ENCODE peak calls at places on chromosomes 2 and 18, in five cellular contexts. N is germinal center; W is M059J; D is activated CD4-positive, CD25-positive, alpha-beta regulatory T cell treated with anti-CD3 and anti-CD28 coated beads, Interleukin-2, amount 50 U/mL, for 72 hours; G is GM10248. A is an unnamed sample.

GRCh38 chr2:149894226-149894625 is 306.7 kb upstream of the MMADHC start:
- DNase-seq in N (no peak), W (no peak), D (no peak), G (no peak), A (no peak)

GRCh38 chr2:9462872-9463697 is 11.3 kb upstream of the IAH1 start:
- DNase-seq in N (no peak), W (no peak), D (no peak), G (no peak), A (no peak)

GRCh38 chr2:129705105-129705504 is 274.4 kb upstream of the RAB6C start:
- DNase-seq in N (no peak), W (no peak), D (no peak), G (no peak), A (no peak)

GRCh38 chr2:173076557-173077345 is 1.1 kb downstream of the MAP3K20 start:
- DNase-seq in N (peak), W (peak), D (peak), G (peak), A (peak)

GRCh38 chr18:48570313-48570712 is 31.5 kb downstream of the CTIF start:
- DNase-seq in N (no peak), W (no peak), D (no peak), G (no peak), A (no peak)

GRCh38 chr2:121902171-121902591 is 146.7 kb downstream of the TSN start:
- DNase-seq in N (no peak), W (no peak), D (no peak), G (peak), A (no peak)

GRCh38 chr18:49677762-49678398 is 116.0 kb downstream of the LIPG start:
- DNase-seq in N (no peak), W (no peak), D (no peak), G (peak), A (peak)

GRCh38 chr2:65661980-65662653 is 229.7 kb upstream of the SPRED2 start:
- DNase-seq in N (no peak), W (peak), D (no peak), G (no peak), A (no peak)

GRCh38 chr18:31657823-31658669 is 26.3 kb downstream of the B4GALT6 start:
- DNase-seq in N (peak), W (no peak), D (no peak), G (peak), A (peak)

GRCh38 chr2:47029737-47030524 is 114.3 kb upstream of the MCFD2 start:
- DNase-seq in N (no peak), W (peak), D (no peak), G (no peak), A (no peak)

GRCh38 chr2:61018319-61018750 is 280 bp upstream of the PUS10 start:
- DNase-seq in N (no peak), W (no peak), D (no peak), G (peak), A (no peak)

GRCh38 chr2:229740279-229740678 is 25.9 kb upstream of the DNER start:
- DNase-seq in N (no peak), W (no peak), D (no peak), G (no peak), A (no peak)

GRCh38 chr2:159064446-159065301 is 96.2 kb downstream of the TANC1 start:
- DNase-seq in N (no peak), W (peak), D (no peak), G (no peak), A (no peak)

GRCh38 chr18:48038636-48039035 is 108.2 kb upstream of the SMAD2 start:
- DNase-seq in N (no peak), W (no peak), D (no peak), G (no peak), A (no peak)

GRCh38 chr2:174236429-174236828 is 11.9 kb downstream of the OLA1 start:
- DNase-seq in N (no peak), W (no peak), D (no peak), G (no peak), A (no peak)

GRCh38 chr18:75213610-75214009 is 3.0 kb downstream of the TSHZ1 start:
- DNase-seq in N (no peak), W (peak), D (no peak), G (no peak), A (no peak)

GRCh38 chr2:74440378-74441110 is 1.2 kb downstream of the RTKN start:
- DNase-seq in N (peak), W (peak), D (no peak), G (peak), A (peak)

GRCh38 chr2:219962801-219963200 is 335.4 kb downstream of the SLC4A3 start:
- DNase-seq in N (no peak), W (no peak), D (no peak), G (no peak), A (no peak)

GRCh38 chr2:65351234-65351947 is 81.0 kb downstream of the SPRED2 start:
- DNase-seq in N (no peak), W (no peak), D (no peak), G (no peak), A (no peak)

GRCh38 chr2:5978352-5978751 is 286.2 kb downstream of the SOX11 start:
- DNase-seq in N (no peak), W (no peak), D (no peak), G (peak), A (no peak)

GRCh38 chr2:36534275-36534799 is 63.6 kb downstream of the FEZ2 start:
- DNase-seq in N (no peak), W (no peak), D (no peak), G (no peak), A (no peak)

GRCh38 chr2:100887713-100888112 is 67.8 kb downstream of the NPAS2 start:
- DNase-seq in N (no peak), W (no peak), D (no peak), G (no peak), A (no peak)

GRCh38 chr2:200383380-200384110 is 77.1 kb downstream of the SPATS2L start:
- DNase-seq in N (peak), W (peak), D (no peak), G (peak), A (peak)

GRCh38 chr2:116952254-116952653 is 862.2 kb upstream of the DDX18 start:
- DNase-seq in N (no peak), W (no peak), D (no peak), G (no peak), A (no peak)

GRCh38 chr2:79200762-79201161 is 41.2 kb upstream of the REG3A start:
- DNase-seq in N (no peak), W (no peak), D (no peak), G (no peak), A (peak)

GRCh38 chr18:13605901-13606300 is 120.5 kb downstream of the FAM210A start:
- DNase-seq in N (no peak), W (no peak), D (no peak), G (no peak), A (no peak)

GRCh38 chr2:191638079-191638801 is 39.7 kb upstream of the NABP1 start:
- DNase-seq in N (peak), W (peak), D (no peak), G (peak), A (no peak)

GRCh38 chr2:112075490-112076260 is 20.6 kb downstream of the TMEM87B start:
- DNase-seq in N (no peak), W (peak), D (no peak), G (no peak), A (peak)

GRCh38 chr2:24711881-24712280 is 81.3 kb downstream of the PTRHD1 start:
- DNase-seq in N (no peak), W (no peak), D (no peak), G (no peak), A (no peak)

GRCh38 chr18:74115046-74115445 is 32.6 kb downstream of the FBXO15 start:
- DNase-seq in N (no peak), W (peak), D (no peak), G (no peak), A (no peak)

GRCh38 chr2:132489150-132489549 is 72.5 kb downstream of the GPR39 start:
- DNase-seq in N (no peak), W (no peak), D (no peak), G (no peak), A (no peak)

GRCh38 chr2:223759569-223760430 is 77.6 kb downstream of the AP1S3 start:
- DNase-seq in N (no peak), W (peak), D (no peak), G (no peak), A (no peak)

GRCh38 chr2:37915773-37916172 is 9.3 kb upstream of the RMDN2 start:
- DNase-seq in N (no peak), W (no peak), D (no peak), G (no peak), A (no peak)

GRCh38 chr2:227597993-227598392 is 700 bp upstream of the SCYGR2 start:
- DNase-seq in N (no peak), W (peak), D (no peak), G (no peak), A (no peak)

GRCh38 chr2:130808482-130809268 is 28.0 kb upstream of the ARHGEF4 start:
- DNase-seq in N (no peak), W (peak), D (no peak), G (no peak), A (no peak)

GRCh38 chr2:42372801-42373200 is 11.8 kb upstream of the COX7A2L start:
- DNase-seq in N (no peak), W (no peak), D (no peak), G (no peak), A (no peak)

GRCh38 chr2:11649093-11649492 is 20.9 kb downstream of the NTSR2 start:
- DNase-seq in N (no peak), W (no peak), D (no peak), G (no peak), A (no peak)

GRCh38 chr2:156635646-156636045 is 199.5 kb downstream of the GPD2 start:
- DNase-seq in N (no peak), W (no peak), D (no peak), G (no peak), A (no peak)

GRCh38 chr2:9796056-9796792 is 47.0 kb upstream of the TAF1B start:
- DNase-seq in N (no peak), W (no peak), D (no peak), G (no peak), A (no peak)

GRCh38 chr2:23568257-23569190 is 183.5 kb downstream of the KLHL29 start:
- DNase-seq in N (no peak), W (no peak), D (no peak), G (no peak), A (no peak)